ENCODE peak calls at places on chromosomes 12 and 14, in seven cellular contexts. One of them, this sample, is unnamed.

GRCh38 chr12:47730341-47730744 is 5.1 kb upstream of the ENDOU start:
- DNase-seq in stomach: peak; percentile 61
- DNase-seq in H54: no peak
- DNase-seq in Calu3: no peak
- DNase-seq in aorta: peak; percentile 26
- DNase-seq in iris pigment epithelial cell: no peak
- DNase-seq in T-helper 2 cell: no peak
- DNase-seq in this sample: no peak

GRCh38 chr12:11777962-11778361 is 128.5 kb downstream of the ETV6 start:
- DNase-seq in stomach: no peak
- DNase-seq in H54: no peak
- DNase-seq in Calu3: no peak
- DNase-seq in aorta: no peak
- DNase-seq in iris pigment epithelial cell: no peak
- DNase-seq in T-helper 2 cell: no peak
- DNase-seq in this sample: no peak

GRCh38 chr12:45259732-45260480 is 44.0 kb downstream of the ANO6 start:
- DNase-seq in stomach: no peak
- DNase-seq in H54: no peak
- DNase-seq in Calu3: no peak
- DNase-seq in aorta: no peak
- DNase-seq in iris pigment epithelial cell: peak; percentile 70
- DNase-seq in T-helper 2 cell: no peak
- DNase-seq in this sample: peak; percentile 43

GRCh38 chr14:106378191-106378590 is 851.8 kb downstream of the TMEM121 start:
- DNase-seq in stomach: no peak
- DNase-seq in H54: no peak
- DNase-seq in Calu3: no peak
- DNase-seq in aorta: no peak
- DNase-seq in iris pigment epithelial cell: no peak
- DNase-seq in T-helper 2 cell: no peak
- DNase-seq in this sample: no peak

GRCh38 chr14:96245710-96246534 is 10.1 kb upstream of the BDKRB1 start:
- DNase-seq in stomach: no peak
- DNase-seq in H54: peak; percentile 40
- DNase-seq in Calu3: no peak
- DNase-seq in aorta: no peak
- DNase-seq in iris pigment epithelial cell: no peak
- DNase-seq in T-helper 2 cell: no peak
- DNase-seq in this sample: no peak

GRCh38 chr14:68806526-68807147 is 13.8 kb upstream of the ZFP36L1 start:
- DNase-seq in stomach: peak; percentile 24
- DNase-seq in H54: no peak
- DNase-seq in Calu3: no peak
- DNase-seq in aorta: no peak
- DNase-seq in iris pigment epithelial cell: no peak
- DNase-seq in T-helper 2 cell: no peak
- DNase-seq in this sample: no peak

GRCh38 chr14:99461411-99461810 is 19.2 kb downstream of the SETD3 start:
- DNase-seq in stomach: no peak
- DNase-seq in H54: no peak
- DNase-seq in Calu3: no peak
- DNase-seq in aorta: no peak
- DNase-seq in iris pigment epithelial cell: no peak
- DNase-seq in T-helper 2 cell: no peak
- DNase-seq in this sample: no peak

GRCh38 chr14:72562300-72562699 is 331.6 kb downstream of the DPF3 start:
- DNase-seq in stomach: no peak
- DNase-seq in H54: no peak
- DNase-seq in Calu3: no peak
- DNase-seq in aorta: no peak
- DNase-seq in iris pigment epithelial cell: no peak
- DNase-seq in T-helper 2 cell: no peak
- DNase-seq in this sample: no peak